ENCODE peak calls at places on chromosomes 12 and 14, in eight cellular contexts. G is hepatocyte; F is HEK293T; Q is CD8-positive, alpha-beta memory T cell; X is Calu3; D is ovary; V is HS-5; W is astrocyte. J is an unnamed sample.

GRCh38 chr12:46886541-46887041 is 60.8 kb upstream of the SLC38A4 start:
- DNase-seq in G (no peak), F (no peak), Q (no peak), X (no peak), D (no peak), V (peak), W (peak), J (no peak)

GRCh38 chr12:124938606-124939427 is 24.4 kb upstream of the UBC start:
- DNase-seq in G (peak), F (peak), Q (no peak), X (peak), D (peak), V (peak), W (peak), J (no peak)

GRCh38 chr14:104224516-104225281 is 86.3 kb downstream of the KIF26A start:
- DNase-seq in G (peak), F (peak), Q (no peak), X (no peak), D (peak), V (no peak), W (no peak), J (no peak)

GRCh38 chr12:68796399-68796798 is 11.6 kb upstream of the MDM2 start:
- DNase-seq in G (no peak), F (no peak), Q (no peak), X (no peak), D (no peak), V (no peak), W (no peak), J (no peak)

GRCh38 chr14:68580096-68580640 is 212.7 kb downstream of the ZFP36L1 start:
- DNase-seq in G (no peak), F (no peak), Q (no peak), X (no peak), D (no peak), V (no peak), W (no peak), J (no peak)

GRCh38 chr14:54680636-54681035 is 113.7 kb downstream of the SAMD4A start:
- DNase-seq in G (no peak), F (no peak), Q (no peak), X (no peak), D (no peak), V (no peak), W (no peak), J (no peak)

GRCh38 chr12:132140918-132141841 is 2.9 kb downstream of the DDX51 start:
- DNase-seq in G (no peak), F (no peak), Q (no peak), X (no peak), D (no peak), V (no peak), W (no peak), J (no peak)

GRCh38 chr14:89957791-89958190 is 2.1 kb downstream of the TDP1 start:
- DNase-seq in G (no peak), F (no peak), Q (no peak), X (no peak), D (peak), V (no peak), W (peak), J (no peak)

GRCh38 chr14:68369289-68369925 is 423.5 kb downstream of the ZFP36L1 start:
- DNase-seq in G (no peak), F (no peak), Q (no peak), X (no peak), D (no peak), V (no peak), W (no peak), J (no peak)

GRCh38 chr12:6373022-6373787 is 2.2 kb downstream of the SCNN1A start:
- DNase-seq in G (no peak), F (no peak), Q (no peak), X (no peak), D (no peak), V (no peak), W (no peak), J (no peak)

GRCh38 chr14:89384023-89384422 is 33.0 kb downstream of the FOXN3 start:
- DNase-seq in G (no peak), F (no peak), Q (no peak), X (no peak), D (no peak), V (no peak), W (no peak), J (no peak)

GRCh38 chr14:104603623-104604401 is 760 bp downstream of the TMEM179 start:
- DNase-seq in G (peak), F (no peak), Q (no peak), X (no peak), D (no peak), V (no peak), W (no peak), J (no peak)

GRCh38 chr12:90152897-90153624 is 444.4 kb upstream of the ATP2B1 start:
- DNase-seq in G (peak), F (no peak), Q (no peak), X (no peak), D (no peak), V (no peak), W (no peak), J (no peak)

GRCh38 chr12:104505095-104505819 is 48.5 kb downstream of the CHST11 start:
- DNase-seq in G (no peak), F (no peak), Q (no peak), X (no peak), D (no peak), V (no peak), W (no peak), J (no peak)

GRCh38 chr12:130711751-130712150 is 4.3 kb downstream of the RIMBP2 start:
- DNase-seq in G (no peak), F (no peak), Q (no peak), X (no peak), D (no peak), V (no peak), W (no peak), J (no peak)

GRCh38 chr12:29163146-29163545 is 14.1 kb downstream of the FAR2 start:
- DNase-seq in G (no peak), F (no peak), Q (no peak), X (no peak), D (no peak), V (no peak), W (no peak), J (no peak)

J was measured in HuH-7.